ENCODE peak calls at places on chromosomes 3 and 15, in five cellular contexts. Y, O, W, Z and K are unnamed samples.

GRCh38 chr3:110521019-110521418 is 550.6 kb upstream of the NECTIN3 start:
- DNase-seq in Y (no peak), O (no peak), W (no peak), Z (no peak), K (peak)

GRCh38 chr3:173870976-173871375 is 473.4 kb downstream of the NLGN1 start:
- DNase-seq in Y (no peak), O (no peak), W (no peak), Z (no peak), K (no peak)

GRCh38 chr3:29168686-29169085 is 112.2 kb upstream of the RBMS3 start:
- DNase-seq in Y (no peak), O (no peak), W (no peak), Z (no peak), K (no peak)

GRCh38 chr15:62324382-62324781 is 159.3 kb upstream of the C2CD4B start:
- DNase-seq in Y (no peak), O (no peak), W (no peak), Z (no peak), K (no peak)

GRCh38 chr3:13353936-13354542 is 66.1 kb downstream of the NUP210 start:
- DNase-seq in Y (no peak), O (no peak), W (no peak), Z (no peak), K (peak)

GRCh38 chr3:150733373-150733935 is 29.5 kb downstream of the SIAH2 start:
- DNase-seq in Y (no peak), O (no peak), W (no peak), Z (no peak), K (no peak)

GRCh38 chr3:45958333-45958791 is 15.1 kb downstream of the CXCR6 start:
- DNase-seq in Y (no peak), O (no peak), W (no peak), Z (no peak), K (no peak)

GRCh38 chr3:67018789-67019525 is 20.9 kb downstream of the KBTBD8 start:
- DNase-seq in Y (no peak), O (no peak), W (no peak), Z (no peak), K (no peak)

GRCh38 chr15:34512628-34513027 is 70.8 kb downstream of the GOLGA8B start:
- DNase-seq in Y (no peak), O (no peak), W (no peak), Z (no peak), K (no peak)

GRCh38 chr3:59644479-59645075 is 594.8 kb upstream of the CFAP20DC start:
- DNase-seq in Y (no peak), O (no peak), W (no peak), Z (no peak), K (no peak)

GRCh38 chr15:99450896-99451358 is 114.9 kb upstream of the MEF2A start:
- DNase-seq in Y (peak), O (peak), W (no peak), Z (peak), K (no peak)

GRCh38 chr3:4395448-4395847 is 71.6 kb downstream of the SUMF1 start:
- DNase-seq in Y (no peak), O (no peak), W (no peak), Z (no peak), K (no peak)

GRCh38 chr3:128473180-128473519 is 6.5 kb upstream of the DNAJB8 start:
- DNase-seq in Y (no peak), O (no peak), W (no peak), Z (no peak), K (no peak)

GRCh38 chr3:143686638-143687197 is 161.6 kb downstream of the SLC9A9 start:
- DNase-seq in Y (no peak), O (no peak), W (no peak), Z (no peak), K (no peak)

GRCh38 chr3:63228677-63229076 is 49.4 kb upstream of the SYNPR start:
- DNase-seq in Y (no peak), O (no peak), W (no peak), Z (no peak), K (no peak)

GRCh38 chr3:11424277-11424676 is 152.1 kb downstream of the ATG7 start:
- DNase-seq in Y (no peak), O (no peak), W (no peak), Z (no peak), K (no peak)

GRCh38 chr3:37912052-37912733 is 50.5 kb downstream of the CTDSPL start:
- DNase-seq in Y (no peak), O (no peak), W (no peak), Z (no peak), K (no peak)

GRCh38 chr3:138165061-138165460 is 9.7 kb downstream of the DBR1 start:
- DNase-seq in Y (no peak), O (no peak), W (no peak), Z (no peak), K (no peak)

GRCh38 chr3:66033241-66034138 is 5.2 kb downstream of the MAGI1 start:
- DNase-seq in Y (no peak), O (no peak), W (no peak), Z (no peak), K (no peak)

GRCh38 chr15:41944313-41944940 is 27.9 kb downstream of the EHD4 start:
- DNase-seq in Y (no peak), O (peak), W (no peak), Z (peak), K (peak)

GRCh38 chr3:99699841-99700240 is 61.4 kb downstream of the COL8A1 start:
- DNase-seq in Y (no peak), O (no peak), W (no peak), Z (no peak), K (no peak)

GRCh38 chr3:125079675-125080045 is 23.9 kb upstream of the HEG1 start:
- DNase-seq in Y (no peak), O (no peak), W (no peak), Z (no peak), K (no peak)

GRCh38 chr3:49217688-49218470 is 46.5 kb downstream of the KLHDC8B start:
- DNase-seq in Y (peak), O (peak), W (no peak), Z (peak), K (no peak)

GRCh38 chr15:69300129-69300588 is 1.4 kb downstream of the PAQR5 start:
- DNase-seq in Y (peak), O (no peak), W (no peak), Z (no peak), K (no peak)

GRCh38 chr3:133494469-133494868 is 79.0 kb upstream of the CDV3 start:
- DNase-seq in Y (no peak), O (no peak), W (no peak), Z (no peak), K (no peak)

GRCh38 chr15:94671845-94672524 is 440.6 kb downstream of the MCTP2 start:
- DNase-seq in Y (no peak), O (peak), W (no peak), Z (peak), K (no peak)

GRCh38 chr3:48709051-48709461 is 8.0 kb downstream of the IP6K2 start:
- DNase-seq in Y (no peak), O (no peak), W (no peak), Z (no peak), K (no peak)

GRCh38 chr15:41847981-41848380 is 9.3 kb downstream of the PLA2G4B start:
- DNase-seq in Y (no peak), O (no peak), W (no peak), Z (no peak), K (no peak)

GRCh38 chr3:156539802-156540201 is 15.1 kb downstream of the SSR3 start:
- DNase-seq in Y (no peak), O (no peak), W (no peak), Z (no peak), K (no peak)

GRCh38 chr15:74780983-74781672 is 752 bp upstream of the CSK start:
- DNase-seq in Y (no peak), O (no peak), W (no peak), Z (no peak), K (no peak)

GRCh38 chr3:59482684-59483083 is 432.9 kb upstream of the CFAP20DC start:
- DNase-seq in Y (no peak), O (no peak), W (no peak), Z (no peak), K (no peak)

GRCh38 chr3:56929809-56930615 is 128.3 kb upstream of the ARHGEF3 start:
- DNase-seq in Y (no peak), O (no peak), W (no peak), Z (no peak), K (no peak)

GRCh38 chr3:53846134-53846850 is at the start of the genes CHDH and IL17RB:
- DNase-seq in Y (peak), O (no peak), W (peak), Z (peak), K (no peak)
- TF ChIP-seq POLR2A in Y (peak), O (no peak), W (no peak), Z (no peak), K (no peak)

DNA sequence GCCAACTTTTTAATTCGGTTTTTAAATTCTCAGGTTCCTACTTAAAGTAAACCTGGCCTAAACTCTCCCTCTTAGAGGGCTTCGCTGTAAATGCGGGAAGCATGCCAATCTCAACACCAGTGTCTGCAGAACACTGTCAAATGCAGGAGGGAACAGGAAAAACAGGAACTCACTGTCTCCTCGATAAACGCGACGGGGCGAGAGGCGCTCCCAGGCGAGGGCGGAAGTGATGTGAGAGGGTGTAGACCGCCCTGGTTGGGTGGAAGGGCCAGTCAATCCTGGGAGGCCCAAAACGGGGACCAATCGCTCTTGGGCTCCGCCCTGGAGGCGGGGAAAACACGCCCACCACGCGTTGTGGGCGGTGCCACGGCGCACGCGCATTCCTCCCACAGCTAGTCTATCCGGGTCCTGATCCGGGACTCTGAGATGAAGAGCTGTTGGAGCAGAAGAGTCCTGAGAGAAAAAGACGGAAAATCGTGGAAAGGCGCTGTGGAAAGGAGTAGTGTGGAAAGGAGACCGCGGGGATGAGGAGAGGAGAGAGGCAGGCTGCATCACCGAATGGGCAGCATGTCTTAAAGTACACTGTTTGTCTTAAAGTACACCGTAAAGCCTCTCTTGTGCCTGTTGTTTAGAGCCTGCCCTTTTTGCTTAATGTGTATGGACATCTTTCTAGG is 27.1 kb downstream of the SLC28A2 start:
- DNase-seq in Y (peak), O (peak), W (peak), Z (peak), K (peak)
- TF ChIP-seq POLR2A in Y (peak), O (peak), W (peak), Z (peak), K (peak)

GRCh38 chr3:46986055-46986730 is 6.7 kb downstream of the NBEAL2 start:
- DNase-seq in Y (peak), O (no peak), W (no peak), Z (peak), K (no peak)

GRCh38 chr3:46986782-46987484 is 7.5 kb downstream of the NBEAL2 start:
- DNase-seq in Y (no peak), O (no peak), W (no peak), Z (peak), K (no peak)

GRCh38 chr3:46988616-46989015 is 9.2 kb downstream of the NBEAL2 start:
- DNase-seq in Y (no peak), O (no peak), W (no peak), Z (no peak), K (no peak)

GRCh38 chr3:46989146-46989810 is 9.8 kb downstream of the NBEAL2 start:
- DNase-seq in Y (no peak), O (no peak), W (no peak), Z (no peak), K (no peak)

GRCh38 chr3:46987485-46988401 is 8.3 kb downstream of the NBEAL2 start:
- DNase-seq in Y (peak), O (no peak), W (peak), Z (peak), K (no peak)
- TF ChIP-seq POLR2A in Y (no peak), O (no peak), W (no peak), Z (peak), K (no peak)

DNA sequence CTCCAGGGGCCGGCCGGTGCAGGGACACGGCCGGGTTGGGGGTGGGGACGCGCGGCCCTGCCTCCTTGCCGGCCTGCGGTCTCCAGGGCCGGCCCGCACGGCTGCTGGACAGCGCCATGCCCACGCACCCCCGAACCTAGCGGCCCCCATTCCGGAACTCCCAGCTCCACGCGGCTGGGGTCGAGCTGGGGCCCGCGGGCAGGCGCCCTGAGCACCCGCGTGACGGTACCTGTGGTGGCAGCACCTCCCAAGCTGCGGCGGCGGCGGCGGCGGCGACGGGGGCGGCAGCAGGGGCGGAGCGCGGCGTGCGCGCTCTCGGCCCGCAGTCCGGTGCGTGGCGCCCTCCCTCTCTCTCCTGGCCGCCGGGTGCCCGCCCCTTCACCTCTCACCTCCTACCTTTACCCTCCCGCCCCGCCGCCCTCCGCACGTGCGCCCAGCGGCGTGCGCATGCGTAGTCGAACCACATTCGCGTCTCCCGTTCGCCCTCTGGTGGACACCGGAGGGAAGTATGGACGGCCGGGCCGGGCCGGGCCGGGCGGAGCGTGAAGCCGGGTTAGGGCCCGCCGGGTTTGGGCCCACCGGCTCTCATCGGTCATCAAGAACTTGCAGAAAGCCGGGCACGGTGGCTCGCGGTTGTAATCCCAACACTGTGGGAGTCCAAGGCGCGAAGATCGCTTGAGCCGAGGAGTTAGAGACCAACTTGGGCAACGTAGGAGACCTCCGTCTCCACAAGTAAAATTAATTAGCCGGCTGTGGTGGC is at the start of gene SCAP:
- DNase-seq in Y (peak), O (peak), W (peak), Z (peak), K (peak)
- TF ChIP-seq POLR2A in Y (peak), O (no peak), W (peak), Z (peak), K (peak)

GRCh38 chr3:187744169-187745151 is 808 bp downstream of the BCL6 start:
- DNase-seq in Y (peak), O (peak), W (no peak), Z (peak), K (no peak)

GRCh38 chr3:187746479-187747335 is 1.4 kb upstream of the BCL6 start:
- DNase-seq in Y (no peak), O (no peak), W (no peak), Z (no peak), K (no peak)

GRCh38 chr3:187746059-187746453 is 788 bp upstream of the BCL6 start:
- DNase-seq in Y (no peak), O (no peak), W (no peak), Z (no peak), K (no peak)

GRCh38 chr3:187743195-187744141 is 1.8 kb downstream of the BCL6 start:
- DNase-seq in Y (peak), O (peak), W (no peak), Z (peak), K (no peak)

GRCh38 chr3:187745201-187746058 is at the start of gene BCL6:
- DNase-seq in Y (peak), O (peak), W (no peak), Z (peak), K (peak)
- TF ChIP-seq POLR2A in Y (peak), O (peak), W (no peak), Z (peak), K (peak)